ENCODE peak calls at places on chromosomes 16 and 17, in four cellular contexts. One of them, this sample, is unnamed.

GRCh38 chr16:12637002-12637401 is 166.7 kb downstream of the CPPED1 start:
- DNase-seq in WTC11: peak
- DNase-seq in HepG2: no peak
- DNase-seq in K562: no peak
- DNase-seq in this sample: no peak

GRCh38 chr17:45410144-45411091 is 22.3 kb downstream of the ARHGAP27 start:
- DNase-seq in WTC11: no peak
- DNase-seq in HepG2: no peak
- DNase-seq in K562: no peak
- DNase-seq in this sample: peak

GRCh38 chr16:24062270-24062817 is 193.8 kb upstream of the CACNG3 start:
- DNase-seq in WTC11: no peak
- DNase-seq in HepG2: no peak
- DNase-seq in K562: no peak
- DNase-seq in this sample: no peak

GRCh38 chr17:71467719-71468118 is 653.1 kb upstream of the SOX9 start:
- DNase-seq in WTC11: no peak
- DNase-seq in HepG2: no peak
- DNase-seq in K562: no peak
- DNase-seq in this sample: no peak

GRCh38 chr16:87874639-87875472 is 5.5 kb upstream of the SLC7A5 start:
- DNase-seq in WTC11: peak
- DNase-seq in HepG2: no peak
- DNase-seq in K562: no peak
- DNase-seq in this sample: no peak

GRCh38 chr16:50964491-50964890 is 186.6 kb downstream of the SALL1 start:
- DNase-seq in WTC11: no peak
- DNase-seq in HepG2: no peak
- DNase-seq in K562: no peak
- DNase-seq in this sample: no peak

GRCh38 chr16:27475561-27475960 is 73.6 kb downstream of the IL21R start:
- DNase-seq in WTC11: no peak
- DNase-seq in HepG2: no peak
- DNase-seq in K562: no peak
- DNase-seq in this sample: no peak

GRCh38 chr16:9061358-9061813 is 30.1 kb upstream of the HAPSTR1 start:
- DNase-seq in WTC11: no peak
- DNase-seq in HepG2: no peak
- DNase-seq in K562: no peak
- DNase-seq in this sample: peak

GRCh38 chr16:87560428-87561199 is 41.7 kb upstream of the JPH3 start:
- DNase-seq in WTC11: peak
- DNase-seq in HepG2: no peak
- DNase-seq in K562: peak
- DNase-seq in this sample: peak

GRCh38 chr17:2901582-2901981 is 105.3 kb downstream of the RAP1GAP2 start:
- DNase-seq in WTC11: no peak
- DNase-seq in HepG2: no peak
- DNase-seq in K562: no peak
- DNase-seq in this sample: peak

GRCh38 chr17:79747508-79748295 is 17.0 kb downstream of the ENPP7 start:
- DNase-seq in WTC11: peak
- DNase-seq in HepG2: no peak
- DNase-seq in K562: no peak
- DNase-seq in this sample: peak
- TF ChIP-seq FOXJ3 in WTC11: no peak
- TF ChIP-seq FOXJ3 in HepG2: no peak
- TF ChIP-seq FOXJ3 in K562: no peak
- TF ChIP-seq FOXJ3 in this sample: no peak

DNA sequence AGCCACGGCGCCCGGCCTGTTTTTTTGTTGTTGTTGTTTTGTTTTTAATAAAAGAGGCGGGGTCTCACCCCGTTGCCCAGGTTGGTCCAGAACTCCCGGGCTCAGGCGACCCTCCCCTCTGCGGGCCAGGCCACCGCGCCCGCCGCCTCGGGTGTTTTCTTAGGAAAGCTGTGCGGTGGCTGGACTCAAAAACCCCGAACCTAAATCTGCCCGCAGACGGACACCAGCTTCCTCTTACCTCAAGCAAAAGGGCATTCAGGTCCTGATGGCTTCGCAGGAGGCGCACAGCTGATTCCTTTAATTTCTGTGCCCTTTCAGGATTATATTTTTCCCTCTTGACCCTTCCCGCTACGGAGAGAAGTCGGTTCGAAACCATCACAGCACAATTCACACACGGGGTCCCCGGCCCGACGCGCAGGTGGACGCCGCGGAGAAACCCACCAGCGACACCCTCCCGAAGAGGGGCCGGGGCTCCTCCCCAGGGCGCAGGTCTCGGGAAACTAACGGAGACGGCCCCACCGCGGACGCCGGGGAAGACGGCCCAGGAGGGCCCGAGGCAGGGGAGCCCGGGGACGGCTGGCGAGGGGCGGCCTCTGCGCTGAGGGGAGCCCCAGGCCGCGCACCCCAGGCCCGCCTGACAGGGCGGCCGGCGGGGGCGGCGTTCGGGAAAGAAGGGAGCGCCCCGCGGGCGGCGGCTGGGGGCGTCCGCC is 653 bp downstream of the FANCA start:
- DNase-seq in WTC11: no peak
- DNase-seq in HepG2: no peak
- DNase-seq in K562: peak
- DNase-seq in this sample: peak
- TF ChIP-seq FOXJ3 in WTC11: no peak
- TF ChIP-seq FOXJ3 in HepG2: no peak
- TF ChIP-seq FOXJ3 in K562: no peak
- TF ChIP-seq FOXJ3 in this sample: no peak

GRCh38 chr16:56609463-56609921 is 1.1 kb downstream of the MT2A start:
- DNase-seq in WTC11: no peak
- DNase-seq in HepG2: peak
- DNase-seq in K562: peak
- DNase-seq in this sample: peak
- TF ChIP-seq FOXJ3 in WTC11: no peak
- TF ChIP-seq FOXJ3 in HepG2: no peak
- TF ChIP-seq FOXJ3 in K562: no peak
- TF ChIP-seq FOXJ3 in this sample: no peak

GRCh38 chr17:32827227-32827626 is 49.7 kb downstream of the MYO1D start:
- DNase-seq in WTC11: no peak
- DNase-seq in HepG2: no peak
- DNase-seq in K562: no peak
- DNase-seq in this sample: no peak
- TF ChIP-seq FOXJ3 in WTC11: no peak
- TF ChIP-seq FOXJ3 in HepG2: no peak
- TF ChIP-seq FOXJ3 in K562: no peak
- TF ChIP-seq FOXJ3 in this sample: no peak

GRCh38 chr16:35144212-35144932 is 1685.0 kb downstream of the TP53TG3F start:
- DNase-seq in WTC11: no peak
- DNase-seq in HepG2: no peak
- DNase-seq in K562: no peak
- DNase-seq in this sample: no peak
- TF ChIP-seq FOXJ3 in WTC11: no peak
- TF ChIP-seq FOXJ3 in HepG2: no peak
- TF ChIP-seq FOXJ3 in K562: no peak
- TF ChIP-seq FOXJ3 in this sample: no peak

DNA sequence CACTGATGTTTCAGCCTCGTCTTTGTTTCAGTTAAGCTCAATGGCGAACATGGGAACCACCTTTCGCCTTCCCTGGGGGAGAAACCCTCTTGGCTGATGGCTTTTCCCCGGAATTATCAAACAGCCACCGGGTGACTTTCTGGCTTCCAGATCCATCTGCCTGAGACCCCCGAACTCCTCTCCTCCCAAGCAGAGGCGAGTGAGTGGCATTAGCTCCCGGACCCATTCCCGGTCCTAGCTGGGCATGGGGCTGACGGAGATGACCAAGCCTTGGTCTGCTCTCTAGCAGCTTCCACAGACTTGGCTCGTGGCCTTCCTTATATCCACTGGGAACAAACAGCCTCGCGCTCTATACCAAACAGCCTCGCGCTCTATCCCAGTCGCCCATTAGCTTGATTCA is 62.4 kb downstream of the CCDC182 start:
- DNase-seq in WTC11: no peak
- DNase-seq in HepG2: no peak
- DNase-seq in K562: no peak
- DNase-seq in this sample: no peak
- TF ChIP-seq FOXJ3 in WTC11: no peak
- TF ChIP-seq FOXJ3 in HepG2: no peak
- TF ChIP-seq FOXJ3 in K562: no peak
- TF ChIP-seq FOXJ3 in this sample: no peak

GRCh38 chr17:17837380-17837821 is 615 bp upstream of the SREBF1 start:
- DNase-seq in WTC11: no peak
- DNase-seq in HepG2: peak
- DNase-seq in K562: no peak
- DNase-seq in this sample: no peak
- TF ChIP-seq FOXJ3 in WTC11: no peak
- TF ChIP-seq FOXJ3 in HepG2: no peak
- TF ChIP-seq FOXJ3 in K562: no peak
- TF ChIP-seq FOXJ3 in this sample: no peak

This sample was measured in SK-N-SH.